ENCODE peak calls at places on chromosome 7, in five cellular contexts. V is activated CD4-positive, alpha-beta T cell treated with anti-CD3 and anti-CD28 coated beads, Interleukin-2, amount 50 U/mL, for 1 hour; K is AG20443; S is KBM-7; L is AG10803. O is an unnamed sample.

GRCh38 chr7:39428221-39428620 is 138.0 kb upstream of the YAE1 start:
- DNase-seq in S (no peak), K (peak), L (peak), V (no peak), O (peak)

GRCh38 chr7:157224627-157225026 is 85.9 kb downstream of the UBE3C start:
- DNase-seq in K (no peak), S (peak), V (no peak), L (peak), O (peak)

GRCh38 chr7:89958525-89959068 is 195.7 kb upstream of the STEAP1 start:
- DNase-seq in V (no peak), K (no peak), S (no peak), L (no peak), O (no peak)

GRCh38 chr7:51060536-51060935 is 256.1 kb downstream of the COBL start:
- DNase-seq in S (no peak), L (no peak), K (no peak), V (no peak), O (no peak)

GRCh38 chr7:1678571-1679325 is 8.7 kb downstream of the ELFN1 start:
- DNase-seq in K (peak), L (no peak), S (no peak), V (no peak), O (no peak)

GRCh38 chr7:2639994-2640830 is 8.4 kb downstream of the TTYH3 start:
- DNase-seq in S (no peak), L (no peak), K (no peak), V (no peak), O (no peak)

GRCh38 chr7:28005075-28005847 is 175.3 kb downstream of the JAZF1 start:
- DNase-seq in K (peak), V (no peak), L (peak), S (no peak), O (no peak)

GRCh38 chr7:20033621-20034200 is 183.5 kb downstream of the MACC1 start:
- DNase-seq in L (peak), K (peak), S (no peak), V (no peak), O (peak)

GRCh38 chr7:40315277-40315676 is 180.5 kb downstream of the SUGCT start:
- DNase-seq in V (no peak), L (no peak), K (no peak), S (no peak), O (peak)

GRCh38 chr7:104264281-104264680 is 56.5 kb upstream of the ORC5 start:
- DNase-seq in V (no peak), K (no peak), L (no peak), S (no peak), O (peak)

GRCh38 chr7:131143869-131144268 is 183.8 kb upstream of the MKLN1 start:
- DNase-seq in K (no peak), V (no peak), L (no peak), S (no peak), O (no peak)

GRCh38 chr7:132592238-132592946 is 16.1 kb upstream of the PLXNA4 start:
- DNase-seq in V (no peak), L (no peak), K (no peak), S (no peak), O (no peak)

GRCh38 chr7:42650701-42651100 is 261.2 kb downstream of the C7orf25 start:
- DNase-seq in K (no peak), S (no peak), V (no peak), L (no peak), O (no peak)

GRCh38 chr7:138895700-138896099 is 85.5 kb downstream of the KIAA1549 start:
- DNase-seq in L (no peak), S (no peak), K (no peak), V (no peak), O (no peak)

GRCh38 chr7:29843738-29844137 is 37.4 kb downstream of the WIPF3 start:
- DNase-seq in L (no peak), S (no peak), K (no peak), V (no peak), O (no peak)

GRCh38 chr7:129771201-129771927 is 159.8 kb downstream of the NRF1 start:
- DNase-seq in V (no peak), K (no peak), L (no peak), S (peak), O (no peak)

GRCh38 chr7:17559388-17559787 is 260.9 kb downstream of the AHR start:
- DNase-seq in S (no peak), L (no peak), V (no peak), K (peak), O (no peak)

GRCh38 chr7:139252451-139252850 is 21.4 kb downstream of the UBN2 start:
- DNase-seq in V (no peak), L (peak), S (no peak), K (no peak), O (peak)

GRCh38 chr7:105799677-105800076 is 76.7 kb downstream of the ATXN7L1 start:
- DNase-seq in S (no peak), V (no peak), L (peak), K (no peak), O (no peak)

GRCh38 chr7:94243312-94243711 is 151.4 kb upstream of the COL1A2 start:
- DNase-seq in S (no peak), L (no peak), K (no peak), V (no peak), O (no peak)

GRCh38 chr7:23476286-23477169 is 6.2 kb upstream of the IGF2BP3 start:
- DNase-seq in S (no peak), V (no peak), L (no peak), K (no peak), O (no peak)

O was measured in fibroblast of lung.